ENCODE peak calls at places on chromosomes 12 and 14, in five cellular contexts. W is K562, R is HepG2, Y is SK-N-SH, I is H1. J is an unnamed sample.

GRCh38 chr14:20712900-20713299 is 24.3 kb downstream of the ANG start:
- DNase-seq in W (no peak), R (no peak), Y (no peak), I (no peak), J (no peak)

GRCh38 chr12:20646239-20646827 is 48.8 kb upstream of the SLCO1C1 start:
- DNase-seq in W (no peak), R (peak; percentile 58), Y (peak; percentile 39), I (no peak), J (peak; percentile 58)

GRCh38 chr12:87779016-87779415 is 250.2 kb downstream of the C12orf50 start:
- DNase-seq in W (no peak), R (no peak), Y (no peak), I (no peak), J (no peak)

GRCh38 chr12:111741235-111741812 is 25.4 kb upstream of the ALDH2 start:
- DNase-seq in W (peak; percentile 62), R (no peak), Y (peak; percentile 55), I (no peak), J (peak; percentile 99)

GRCh38 chr14:90523544-90523943 is 126.7 kb downstream of the CALM1 start:
- DNase-seq in W (no peak), R (no peak), Y (no peak), I (no peak), J (no peak)

GRCh38 chr12:18923721-18924120 is 185.8 kb downstream of the CAPZA3 start:
- DNase-seq in W (no peak), R (no peak), Y (no peak), I (no peak), J (no peak)

GRCh38 chr12:2795291-2796186 is 769 bp downstream of the FKBP4 start:
- DNase-seq in W (peak; percentile 87), R (peak; percentile 17), Y (peak; percentile 97), I (no peak), J (peak; percentile 57)

GRCh38 chr14:87573581-87573980 is 419.4 kb downstream of the GALC start:
- DNase-seq in W (no peak), R (no peak), Y (no peak), I (no peak), J (no peak)

GRCh38 chr14:91284146-91284790 is 39.8 kb upstream of the GPR68 start:
- DNase-seq in W (no peak), R (no peak), Y (peak; percentile 76), I (no peak), J (no peak)

GRCh38 chr12:124493809-124494750 is 73.3 kb downstream of the NCOR2 start:
- DNase-seq in W (no peak), R (no peak), Y (no peak), I (no peak), J (no peak)

GRCh38 chr12:30687265-30687986 is 8.2 kb downstream of the IPO8 start:
- DNase-seq in W (no peak), R (peak; percentile 8), Y (no peak), I (no peak), J (no peak)

GRCh38 chr12:107912421-107913004 is 138.0 kb downstream of the ASCL4 start:
- DNase-seq in W (peak; percentile 89), R (no peak), Y (peak; percentile 69), I (no peak), J (peak; percentile 30)

GRCh38 chr14:93764211-93764659 is 24.1 kb downstream of the PRIMA1 start:
- DNase-seq in W (no peak), R (no peak), Y (peak; percentile 55), I (no peak), J (no peak)

GRCh38 chr14:90785474-90785873 is 30.8 kb downstream of the TTC7B start:
- DNase-seq in W (no peak), R (no peak), Y (no peak), I (no peak), J (peak; percentile 37)

GRCh38 chr12:26056335-26056734 is 68.5 kb downstream of the BHLHE41 start:
- DNase-seq in W (no peak), R (no peak), Y (no peak), I (no peak), J (peak; percentile 93)

GRCh38 chr12:123431951-123432886 is 4.3 kb downstream of the RILPL2 start:
- DNase-seq in W (no peak), R (no peak), Y (no peak), I (no peak), J (peak; percentile 33)

GRCh38 chr12:4137015-4137414 is 136.5 kb upstream of the CCND2 start:
- DNase-seq in W (no peak), R (no peak), Y (no peak), I (no peak), J (no peak)
- TF ChIP-seq POLR2AphosphoS5 in W (no peak), R (no peak), Y (no peak), I (no peak), J (no peak)

GRCh38 chr12:16347391-16348298 is at the start of gene MGST1:
- DNase-seq in W (peak; percentile 27), R (peak; percentile 77), Y (peak; percentile 8), I (peak; percentile 73), J (peak; percentile 67)
- TF ChIP-seq MAX in W (peak; percentile 36), R (peak; percentile 83), Y (peak; percentile 27), I (peak; percentile 56), J (peak; percentile 30)

GRCh38 chr12:45728625-45729232 is 777 bp upstream of the ARID2 start:
- DNase-seq in W (peak; percentile 72), R (peak; percentile 92), Y (peak; percentile 86), I (peak; percentile 90), J (peak; percentile 97)

GRCh38 chr12:45727994-45728624 is 1.4 kb upstream of the ARID2 start:
- DNase-seq in W (no peak), R (no peak), Y (no peak), I (no peak), J (no peak)

GRCh38 chr12:45730842-45731336 is 1.4 kb downstream of the ARID2 start:
- DNase-seq in W (no peak), R (peak; percentile 60), Y (no peak), I (no peak), J (peak; percentile 75)

GRCh38 chr12:45730116-45730841 is 773 bp downstream of the ARID2 start:
- DNase-seq in W (peak; percentile 33), R (no peak), Y (peak; percentile 56), I (no peak), J (peak; percentile 69)

GRCh38 chr12:45729233-45730115 is at the start of gene ARID2:
- DNase-seq in W (peak; percentile 46), R (peak; percentile 14), Y (peak; percentile 72), I (no peak), J (peak; percentile 62)
- H2AFZ ChIP-seq in W (peak within 1 kb of the TSS; percentile 84), R (no peak within 1 kb of the TSS), Y (peak within 1 kb of the TSS; percentile 88), I (no peak within 1 kb of the TSS), J (peak within 1 kb of the TSS; percentile 44)

GRCh38 chr14:84591827-84592540 is 938.0 kb upstream of the FLRT2 start:
- DNase-seq in W (no peak), R (no peak), Y (no peak), I (no peak), J (peak; percentile 2)
- TF ChIP-seq POLR2AphosphoS5 in W (no peak), R (no peak), Y (no peak), I (no peak), J (no peak)

GRCh38 chr14:47485421-47485820 is 190.0 kb downstream of the MDGA2 start:
- DNase-seq in W (no peak), R (no peak), Y (no peak), I (no peak), J (no peak)
- TF ChIP-seq MAX in W (no peak), R (no peak), Y (no peak), I (no peak), J (no peak)

GRCh38 chr12:115697341-115697740 is 580.2 kb downstream of the MED13L start:
- DNase-seq in W (no peak), R (no peak), Y (no peak), I (no peak), J (no peak)
- H2AFZ ChIP-seq in W (no peak overlapping the region), R (no peak overlapping the region), Y (no peak overlapping the region), I (no peak overlapping the region), J (no peak overlapping the region)